ENCODE peak calls at places on chromosome 10, in ten cellular contexts. K is A549, Z is stomach, S is Peyer's patch, F is spleen, G is heart left ventricle, C is uterus, N is tibial nerve, A is right lobe of liver, X is breast epithelium. P is an unnamed sample.

GRCh38 chr10:100186253-100186780 is 488 bp upstream of the ERLIN1 start:
- DNase-seq in K (peak), Z (no peak), S (no peak), A (no peak), G (peak), C (peak), F (no peak), X (no peak), N (peak), P (peak)

GRCh38 chr10:49649294-49649693 is 30.2 kb upstream of the C10orf53 start:
- DNase-seq in S (no peak), C (no peak), K (no peak), Z (peak), A (no peak), N (no peak), G (no peak), X (no peak), F (no peak), P (no peak)

GRCh38 chr10:66234872-66235271 is 691.0 kb upstream of the LRRTM3 start:
- DNase-seq in X (no peak), G (no peak), N (no peak), C (no peak), Z (no peak), F (no peak), K (no peak), S (no peak), A (no peak), P (no peak)

GRCh38 chr10:124020871-124021823 is 72.3 kb downstream of the CHST15 start:
- DNase-seq in A (no peak), C (no peak), S (no peak), X (no peak), G (no peak), K (no peak), N (no peak), Z (no peak), F (peak), P (no peak)

GRCh38 chr10:42941790-42942189 is 135.1 kb upstream of the RET start:
- DNase-seq in F (peak), X (peak), Z (no peak), C (no peak), K (no peak), S (no peak), G (no peak), N (no peak), A (no peak), P (no peak)

GRCh38 chr10:51667992-51668689 is 31.3 kb downstream of the CSTF2T start:
- DNase-seq in G (no peak), S (no peak), A (no peak), Z (no peak), N (no peak), F (no peak), X (no peak), C (no peak), K (no peak), P (no peak)

GRCh38 chr10:120415709-120416330 is 41.2 kb upstream of the PLPP4 start:
- DNase-seq in N (no peak), Z (no peak), X (no peak), K (no peak), G (no peak), C (no peak), S (no peak), A (no peak), F (no peak), P (no peak)

GRCh38 chr10:118760265-118760664 is 5.5 kb upstream of the CACUL1 start:
- DNase-seq in F (no peak), X (no peak), N (no peak), Z (no peak), G (no peak), C (no peak), A (no peak), S (no peak), K (no peak), P (no peak)

GRCh38 chr10:18683427-18683826 is 24.2 kb downstream of the ARL5B start:
- DNase-seq in N (no peak), X (no peak), G (no peak), S (no peak), C (no peak), F (no peak), A (no peak), K (no peak), Z (no peak), P (no peak)

GRCh38 chr10:36416513-36416912 is 708.9 kb upstream of the ANKRD30A start:
- DNase-seq in Z (no peak), F (no peak), A (no peak), X (no peak), N (no peak), K (no peak), G (no peak), C (no peak), S (no peak), P (no peak)

GRCh38 chr10:16828731-16829175 is 11.5 kb upstream of the RSU1 start:
- DNase-seq in G (peak), S (no peak), A (no peak), X (no peak), C (peak), K (no peak), N (no peak), Z (no peak), F (no peak), P (no peak)

GRCh38 chr10:74913321-74913980 is 87.1 kb downstream of the KAT6B start:
- DNase-seq in G (no peak), C (no peak), S (no peak), A (no peak), F (no peak), X (no peak), Z (no peak), K (no peak), N (no peak), P (no peak)

GRCh38 chr10:59793924-59794323 is 40.7 kb upstream of the MRLN start:
- DNase-seq in K (no peak), F (no peak), N (no peak), S (no peak), Z (no peak), X (no peak), C (no peak), A (no peak), G (no peak), P (no peak)

GRCh38 chr10:117249493-117250093 is 8.7 kb downstream of the SLC18A2 start:
- DNase-seq in G (no peak), Z (no peak), N (no peak), C (no peak), K (no peak), X (no peak), S (no peak), A (no peak), F (no peak), P (no peak)

GRCh38 chr10:79444243-79445119 is 943 bp downstream of the ZCCHC24 start:
- DNase-seq in F (peak), C (peak), K (peak), X (no peak), S (peak), Z (peak), A (peak), N (no peak), G (peak), P (peak)

GRCh38 chr10:59006511-59007306 is 169.7 kb upstream of the PHYHIPL start:
- DNase-seq in N (peak), X (no peak), G (peak), A (no peak), Z (no peak), C (peak), S (no peak), K (peak), F (no peak), P (peak)

GRCh38 chr10:98097611-98098010 is 36.8 kb upstream of the R3HCC1L start:
- DNase-seq in X (no peak), Z (no peak), G (no peak), S (no peak), F (no peak), A (no peak), N (no peak), C (no peak), K (no peak), P (no peak)

GRCh38 chr10:89002234-89002978 is 11.8 kb downstream of the FAS start:
- DNase-seq in K (no peak), N (no peak), C (no peak), S (no peak), G (no peak), X (no peak), A (no peak), F (no peak), Z (no peak), P (no peak)

GRCh38 chr10:89001428-89002072 is 11.0 kb downstream of the FAS start:
- DNase-seq in S (no peak), X (no peak), F (no peak), A (no peak), Z (no peak), K (no peak), C (no peak), G (no peak), N (no peak), P (no peak)

GRCh38 chr10:89003344-89003743 is 12.7 kb downstream of the FAS start:
- DNase-seq in X (no peak), F (no peak), N (no peak), S (no peak), A (no peak), Z (no peak), K (no peak), G (no peak), C (no peak), P (no peak)

GRCh38 chr10:89007129-89007893 is 16.7 kb downstream of the FAS start:
- DNase-seq in X (no peak), A (no peak), Z (no peak), S (no peak), K (no peak), C (no peak), N (no peak), F (no peak), G (no peak), P (no peak)
- H3K27ac ChIP-seq in X (no peak), A (no peak), Z (no peak), S (no peak), K (no peak), C (no peak), N (no peak), F (no peak), G (no peak), P (no peak)

DNA sequence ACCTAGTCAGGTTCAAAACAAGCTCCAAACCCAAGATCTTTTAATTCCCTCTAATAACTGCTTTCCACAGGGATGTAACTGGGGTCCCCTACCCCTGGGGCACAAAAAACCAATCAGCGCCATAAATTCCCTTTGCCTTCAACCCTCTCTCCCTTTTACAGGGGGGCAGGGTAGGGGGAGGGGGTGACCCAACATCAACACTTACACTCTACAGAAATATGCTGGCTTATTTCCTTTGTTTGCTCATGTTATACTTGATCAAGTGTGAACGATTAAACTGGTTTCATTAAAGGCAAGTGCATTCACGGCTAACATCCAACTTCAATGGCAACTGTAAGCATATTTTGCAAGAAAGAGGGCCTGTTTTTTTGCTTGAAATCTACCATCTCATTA is 2.9 kb downstream of the CTBP2 start:
- DNase-seq in F (no peak), X (no peak), N (no peak), C (no peak), A (no peak), G (no peak), K (no peak), Z (peak), S (peak), P (no peak)
- TF ChIP-seq POLR2A in F (no peak), X (no peak), N (no peak), C (no peak), A (no peak), G (no peak), K (no peak), Z (no peak), S (no peak), P (no peak)

GRCh38 chr10:102802920-102803534 is 34.2 kb downstream of the CYP17A1 start:
- DNase-seq in N (no peak), Z (no peak), C (peak), X (no peak), K (no peak), A (no peak), F (no peak), G (peak), S (no peak), P (peak)
- TF ChIP-seq CTCF in N (no peak), Z (no peak), C (no peak), X (no peak), K (no peak), A (no peak), F (no peak), G (no peak), S (no peak), P (no peak)

GRCh38 chr10:69211104-69211503 is 9.0 kb upstream of the HKDC1 start:
- DNase-seq in G (no peak), K (no peak), F (no peak), C (no peak), N (no peak), Z (no peak), A (no peak), S (no peak), X (no peak), P (no peak)

GRCh38 chr10:69215405-69216176 is 4.5 kb upstream of the HKDC1 start:
- DNase-seq in S (no peak), F (no peak), K (no peak), G (no peak), A (no peak), Z (no peak), N (no peak), X (no peak), C (no peak), P (no peak)

GRCh38 chr10:69211524-69211923 is 8.6 kb upstream of the HKDC1 start:
- DNase-seq in A (no peak), F (no peak), Z (no peak), N (no peak), K (no peak), S (no peak), G (no peak), C (no peak), X (no peak), P (no peak)

GRCh38 chr10:69214666-69215131 is 5.4 kb upstream of the HKDC1 start:
- DNase-seq in N (no peak), X (no peak), Z (no peak), G (no peak), S (no peak), K (no peak), C (no peak), F (no peak), A (no peak), P (no peak)

GRCh38 chr10:69213601-69214311 is 6.4 kb upstream of the HKDC1 start:
- DNase-seq in S (no peak), G (no peak), Z (no peak), C (no peak), N (no peak), A (no peak), F (no peak), X (no peak), K (no peak), P (no peak)
- H3K27ac ChIP-seq in S (no peak), G (no peak), Z (no peak), C (no peak), N (no peak), A (no peak), F (no peak), X (no peak), K (peak), P (no peak)

GRCh38 chr10:132313305-132313704 is 5.6 kb upstream of the STK32C start:
- DNase-seq in Z (no peak), X (no peak), N (no peak), G (no peak), S (no peak), A (no peak), K (no peak), C (no peak), F (peak), P (no peak)
- TF ChIP-seq POLR2A in Z (no peak), X (no peak), N (no peak), G (no peak), S (no peak), A (no peak), K (no peak), C (no peak), F (no peak), P (no peak)

GRCh38 chr10:96152437-96152836 is 22.3 kb downstream of the ZNF518A start:
- DNase-seq in N (no peak), S (no peak), X (no peak), K (no peak), F (no peak), Z (no peak), C (no peak), G (no peak), A (no peak), P (no peak)
- TF ChIP-seq CTCF in N (no peak), S (no peak), X (no peak), K (no peak), F (no peak), Z (no peak), C (no peak), G (no peak), A (no peak), P (no peak)

P was measured in gastrocnemius medialis.